ENCODE peak calls at places on chromosomes 12 and 14, in ten cellular contexts. J is ovary; A is bronchial epithelial cell; Q is NCI-H146; C is HS-27A; L is CD8-positive, alpha-beta memory T cell; V is NCI-H460; P is MM.1S; W is foreskin melanocyte; B is HTR-8/SVneo. H is an unnamed sample.
A peak's percentile ranks its signal among the peaks of the same experiment; 100 is the strongest.

GRCh38 chr12:10016881-10017280 is 6.5 kb downstream of the CLEC12B start:
- DNase-seq in J (no peak), A (peak; percentile 59), Q (no peak), C (no peak), L (no peak), V (no peak), P (no peak), W (peak; percentile 46), B (peak; percentile 19), H (no peak)

GRCh38 chr12:105358789-105359188 is 28.3 kb downstream of the C12orf75 start:
- DNase-seq in J (no peak), A (no peak), Q (no peak), C (no peak), L (no peak), V (no peak), P (no peak), W (no peak), B (no peak), H (no peak)

GRCh38 chr12:90858261-90858660 is 96.7 kb downstream of the CCER1 start:
- DNase-seq in J (no peak), A (no peak), Q (no peak), C (no peak), L (no peak), V (no peak), P (no peak), W (peak; percentile 3), B (no peak), H (no peak)

GRCh38 chr12:49027846-49028245 is 9.3 kb upstream of the PRKAG1 start:
- DNase-seq in J (no peak), A (no peak), Q (no peak), C (no peak), L (no peak), V (no peak), P (no peak), W (no peak), B (no peak), H (no peak)

GRCh38 chr14:104351849-104352492 is 213.6 kb downstream of the KIF26A start:
- DNase-seq in J (no peak), A (no peak), Q (no peak), C (no peak), L (no peak), V (no peak), P (no peak), W (no peak), B (no peak), H (no peak)

GRCh38 chr14:65336191-65336591 is 76.3 kb upstream of the FUT8 start:
- DNase-seq in J (no peak), A (no peak), Q (no peak), C (no peak), L (no peak), V (no peak), P (no peak), W (no peak), B (no peak), H (no peak)

GRCh38 chr14:74867673-74868072 is 8.3 kb downstream of the PROX2 start:
- DNase-seq in J (no peak), A (no peak), Q (no peak), C (no peak), L (peak; percentile 36), V (no peak), P (no peak), W (peak; percentile 74), B (no peak), H (peak; percentile 13)

GRCh38 chr12:62934799-62935674 is at the start of gene PPM1H:
- DNase-seq in J (peak; percentile 46), A (no peak), Q (peak; percentile 96), C (peak; percentile 34), L (no peak), V (peak; percentile 54), P (peak; percentile 95), W (peak; percentile 39), B (peak; percentile 82), H (no peak)

GRCh38 chr12:55060470-55060869 is 40.7 kb downstream of the NEUROD4 start:
- DNase-seq in J (no peak), A (peak; percentile 55), Q (no peak), C (no peak), L (no peak), V (peak; percentile 5), P (peak; percentile 88), W (no peak), B (no peak), H (no peak)

GRCh38 chr12:92673756-92674155 is 29.0 kb upstream of the PLEKHG7 start:
- DNase-seq in J (no peak), A (no peak), Q (no peak), C (no peak), L (no peak), V (no peak), P (no peak), W (no peak), B (no peak), H (no peak)

GRCh38 chr12:71900091-71900490 is 38.6 kb upstream of the TPH2 start:
- DNase-seq in J (no peak), A (peak; percentile 63), Q (no peak), C (no peak), L (no peak), V (no peak), P (no peak), W (no peak), B (peak; percentile 5), H (no peak)

GRCh38 chr14:99377951-99378350 is 102.7 kb downstream of the SETD3 start:
- DNase-seq in J (no peak), A (no peak), Q (no peak), C (no peak), L (no peak), V (no peak), P (no peak), W (no peak), B (no peak), H (no peak)

GRCh38 chr14:75610839-75611238 is 32.4 kb downstream of the FLVCR2 start:
- DNase-seq in J (no peak), A (no peak), Q (no peak), C (no peak), L (no peak), V (no peak), P (no peak), W (no peak), B (no peak), H (no peak)

GRCh38 chr14:101665478-101666078 is 95.9 kb upstream of the PPP2R5C start:
- DNase-seq in J (peak; percentile 45), A (peak; percentile 71), Q (peak; percentile 0), C (no peak), L (no peak), V (peak; percentile 41), P (peak; percentile 40), W (no peak), B (peak; percentile 67), H (no peak)

GRCh38 chr12:115752913-115753726 is 524.4 kb downstream of the MED13L start:
- DNase-seq in J (peak; percentile 50), A (peak; percentile 45), Q (peak; percentile 3), C (no peak), L (no peak), V (peak; percentile 63), P (peak; percentile 21), W (peak; percentile 44), B (peak; percentile 33), H (no peak)

GRCh38 chr14:99853206-99853605 is 60.0 kb downstream of the EML1 start:
- DNase-seq in J (no peak), A (no peak), Q (no peak), C (no peak), L (no peak), V (no peak), P (no peak), W (no peak), B (no peak), H (no peak)

GRCh38 chr14:76919431-76919810 is 93.2 kb downstream of the LRRC74A start:
- DNase-seq in J (no peak), A (peak; percentile 33), Q (no peak), C (no peak), L (no peak), V (no peak), P (no peak), W (no peak), B (no peak), H (no peak)

GRCh38 chr14:78173266-78174001 is 3.3 kb downstream of the NRXN3 start:
- DNase-seq in J (no peak), A (no peak), Q (no peak), C (no peak), L (no peak), V (no peak), P (no peak), W (no peak), B (no peak), H (no peak)

GRCh38 chr12:95877622-95878021 is 18.9 kb downstream of the SNRPF start:
- DNase-seq in J (no peak), A (peak; percentile 29), Q (no peak), C (no peak), L (no peak), V (no peak), P (no peak), W (no peak), B (no peak), H (no peak)

GRCh38 chr12:94770397-94770759 is 120.0 kb upstream of the TMCC3 start:
- DNase-seq in J (no peak), A (no peak), Q (no peak), C (no peak), L (no peak), V (no peak), P (no peak), W (no peak), B (no peak), H (no peak)

GRCh38 chr12:101671157-101671791 is 26.2 kb upstream of the CHPT1 start:
- DNase-seq in J (no peak), A (no peak), Q (no peak), C (no peak), L (peak; percentile 51), V (no peak), P (peak; percentile 51), W (no peak), B (no peak), H (no peak)

GRCh38 chr12:76096079-76096651 is 11.7 kb upstream of the NAP1L1 start:
- DNase-seq in J (no peak), A (no peak), Q (no peak), C (no peak), L (no peak), V (no peak), P (no peak), W (no peak), B (no peak), H (no peak)

GRCh38 chr12:57173089-57173488 is 25.7 kb upstream of the LRP1-AS start:
- DNase-seq in J (no peak), A (no peak), Q (no peak), C (no peak), L (no peak), V (peak; percentile 8), P (no peak), W (no peak), B (peak; percentile 45), H (no peak)

GRCh38 chr12:6200266-6201198 is at the start of gene CD9:
- DNase-seq in J (peak; percentile 65), A (no peak), Q (peak; percentile 70), C (no peak), L (no peak), V (peak; percentile 25), P (peak; percentile 81), W (no peak), B (peak; percentile 94), H (no peak)

GRCh38 chr12:12648284-12648683 is 36.6 kb downstream of the CREBL2 start:
- DNase-seq in J (no peak), A (no peak), Q (no peak), C (no peak), L (no peak), V (no peak), P (no peak), W (no peak), B (no peak), H (no peak)

GRCh38 chr12:96698965-96699364 is 208.1 kb upstream of the NEDD1 start:
- DNase-seq in J (no peak), A (no peak), Q (no peak), C (no peak), L (no peak), V (no peak), P (no peak), W (no peak), B (no peak), H (no peak)

GRCh38 chr12:54373619-54374554 is 9.6 kb upstream of the GPR84 start:
- DNase-seq in J (no peak), A (peak; percentile 59), Q (no peak), C (no peak), L (no peak), V (no peak), P (no peak), W (no peak), B (no peak), H (no peak)

GRCh38 chr12:5977556-5977955 is 32.5 kb upstream of the ANO2 start:
- DNase-seq in J (no peak), A (no peak), Q (no peak), C (no peak), L (no peak), V (no peak), P (no peak), W (no peak), B (no peak), H (no peak)

H was measured in effector memory CD4-positive, alpha-beta T cell.